ENCODE peak calls at places on chromosome X, in nine cellular contexts. K is HFF-Myc; I is cerebellar nuclear complex; U is fibroblast of the conjunctiva; R is choroid plexus epithelial cell; L is DMS79; J is Daoy; X is stimulated activated CD4-positive, alpha-beta T cell treated with anti-CD3 and anti-CD28 coated beads, TNF-alpha, amount 100 ng/mL, for 4 hours; Y is epithelial cell of esophagus. F is an unnamed sample.

GRCh38 chrX:14496674-14497073 is 32.7 kb upstream of the GLRA2 start:
- DNase-seq in Y (no peak), J (no peak), K (no peak), I (no peak), U (no peak), X (no peak), L (no peak), R (no peak), F (peak; percentile 4)

GRCh38 chrX:108494416-108495095 is 54.9 kb downstream of the COL4A5 start:
- DNase-seq in U (no peak), R (peak; percentile 48), I (no peak), L (no peak), Y (no peak), K (no peak), X (no peak), J (no peak), F (peak; percentile 36)

GRCh38 chrX:3713225-3713936 is at the start of gene PRKX:
- DNase-seq in U (no peak), X (peak; percentile 46), Y (peak; percentile 62), R (peak; percentile 41), L (no peak), J (peak; percentile 62), K (no peak), I (no peak), F (peak; percentile 72)

GRCh38 chrX:129738466-129739308 is at the start of gene XPNPEP2:
- DNase-seq in J (no peak), K (peak; percentile 41), R (no peak), U (peak; percentile 89), X (no peak), I (no peak), L (no peak), Y (no peak), F (peak; percentile 70)

GRCh38 chrX:11591712-11592351 is 73.9 kb downstream of the ARHGAP6 start:
- DNase-seq in I (no peak), L (no peak), J (no peak), X (no peak), K (no peak), Y (no peak), U (no peak), R (no peak), F (no peak)

GRCh38 chrX:41559662-41560061 is 112.5 kb downstream of the NYX start:
- DNase-seq in J (peak; percentile 44), Y (peak; percentile 1), L (no peak), X (peak; percentile 11), R (peak; percentile 87), K (peak; percentile 61), U (peak; percentile 10), I (no peak), F (peak; percentile 36)

GRCh38 chrX:24380273-24381036 is 20.0 kb downstream of the SUPT20HL1 start:
- DNase-seq in X (no peak), Y (no peak), L (no peak), R (peak; percentile 9), U (no peak), K (no peak), J (peak; percentile 18), I (no peak), F (no peak)

GRCh38 chrX:66676413-66676812 is 37.5 kb upstream of the EDA2R start:
- DNase-seq in R (peak; percentile 68), L (no peak), U (peak; percentile 56), K (no peak), Y (peak; percentile 52), X (no peak), I (no peak), J (no peak), F (peak; percentile 60)

GRCh38 chrX:17028381-17028780 is 81.9 kb downstream of the REPS2 start:
- DNase-seq in X (no peak), K (no peak), Y (no peak), L (no peak), U (no peak), R (no peak), J (no peak), I (no peak), F (no peak)

GRCh38 chrX:63656871-63657580 is 128.0 kb downstream of the ARHGEF9 start:
- DNase-seq in J (no peak), K (no peak), U (no peak), X (no peak), I (no peak), L (no peak), Y (peak; percentile 61), R (peak; percentile 77), F (peak; percentile 39)

GRCh38 chrX:20361081-20361889 is 94.6 kb upstream of the RPS6KA3 start:
- DNase-seq in R (peak; percentile 72), J (peak; percentile 11), L (no peak), K (no peak), U (no peak), Y (peak; percentile 40), X (no peak), I (no peak), F (peak; percentile 59)

GRCh38 chrX:47030339-47030738 is 47.9 kb upstream of the RGN start:
- DNase-seq in L (no peak), J (peak; percentile 24), Y (peak; percentile 66), I (no peak), U (peak; percentile 56), R (peak; percentile 78), K (peak; percentile 20), X (no peak), F (peak; percentile 88)

GRCh38 chrX:103338663-103339062 is 8.6 kb downstream of the TCEAL7 start:
- DNase-seq in U (no peak), I (no peak), Y (no peak), X (no peak), K (no peak), R (no peak), J (no peak), L (no peak), F (no peak)

GRCh38 chrX:34555481-34555880 is 101.6 kb downstream of the TMEM47 start:
- DNase-seq in J (no peak), Y (no peak), K (no peak), U (no peak), X (no peak), L (no peak), I (no peak), R (no peak), F (no peak)

GRCh38 chrX:38878674-38879375 is 77.6 kb downstream of the MID1IP1 start:
- DNase-seq in K (no peak), R (no peak), X (no peak), Y (no peak), U (no peak), I (no peak), J (no peak), L (no peak), F (no peak)

GRCh38 chrX:11531226-11531625 is 134.5 kb downstream of the ARHGAP6 start:
- DNase-seq in X (no peak), I (no peak), Y (peak; percentile 18), J (peak; percentile 1), L (no peak), R (peak; percentile 51), U (no peak), K (no peak), F (peak; percentile 62)

GRCh38 chrX:49710744-49711319 is 15.0 kb upstream of the PAGE1 start:
- DNase-seq in U (no peak), I (no peak), R (no peak), X (no peak), K (no peak), J (no peak), Y (no peak), L (no peak), F (no peak)

GRCh38 chrX:102934624-102935023 is 2.4 kb upstream of the RAB40AL start:
- DNase-seq in X (no peak), Y (peak; percentile 35), I (no peak), K (no peak), J (peak; percentile 5), U (no peak), R (peak; percentile 40), L (no peak), F (peak; percentile 50)

GRCh38 chrX:11540532-11541377 is 125.0 kb downstream of the ARHGAP6 start:
- DNase-seq in R (peak; percentile 17), Y (no peak), L (no peak), I (no peak), U (no peak), K (no peak), X (no peak), J (no peak), F (no peak)

GRCh38 chrX:32582729-32583128 is 628.6 kb downstream of the DMD start:
- DNase-seq in K (no peak), I (no peak), J (no peak), L (no peak), Y (no peak), R (no peak), X (no peak), U (no peak), F (no peak)

GRCh38 chrX:108420481-108420880 is 17.7 kb downstream of the COL4A6 start:
- DNase-seq in R (no peak), U (no peak), I (no peak), J (no peak), K (no peak), Y (no peak), L (no peak), X (no peak), F (no peak)

GRCh38 chrX:48504261-48504660 is 4.5 kb upstream of the PORCN start:
- DNase-seq in Y (no peak), X (no peak), U (no peak), L (no peak), K (no peak), J (no peak), I (no peak), R (no peak), F (no peak)

GRCh38 chrX:10111364-10112148 is 45.2 kb upstream of the CLCN4 start:
- DNase-seq in K (no peak), X (peak; percentile 39), I (no peak), U (no peak), J (no peak), Y (no peak), L (no peak), R (no peak), F (peak; percentile 59)

GRCh38 chrX:1480082-1480785 is 27.5 kb upstream of the ASMTL start:
- DNase-seq in K (no peak), I (no peak), U (no peak), L (no peak), X (no peak), Y (no peak), J (no peak), R (no peak), F (no peak)

GRCh38 chrX:68732906-68733493 is 85.5 kb downstream of the STARD8 start:
- DNase-seq in R (peak; percentile 56), U (peak; percentile 12), I (no peak), L (no peak), J (peak; percentile 53), X (peak; percentile 21), Y (peak; percentile 56), K (peak; percentile 12), F (peak; percentile 25)